ENCODE peak calls at places on chromosomes 6 and 20, in eight cellular contexts. Q is left lung; I is cardiac muscle cell; R is ovary; S is testis; F is thoracic aorta; U is naive thymus-derived CD4-positive, alpha-beta T cell; D is CD4-positive, alpha-beta memory T cell. W is an unnamed sample.

GRCh38 chr6:34914358-34914757 is 25.3 kb downstream of the ANKS1A start:
- DNase-seq in Q (no peak), I (no peak), R (no peak), S (no peak), F (no peak), U (no peak), D (no peak), W (no peak)

GRCh38 chr6:123085403-123085802 is 89.4 kb downstream of the CLVS2 start:
- DNase-seq in Q (no peak), I (no peak), R (no peak), S (no peak), F (no peak), U (no peak), D (no peak), W (no peak)

GRCh38 chr6:79084693-79085092 is 6.6 kb upstream of the PHIP start:
- DNase-seq in Q (no peak), I (no peak), R (no peak), S (no peak), F (no peak), U (no peak), D (no peak), W (no peak)

GRCh38 chr6:148508401-148509151 is 165.9 kb downstream of the SASH1 start:
- DNase-seq in Q (no peak), I (no peak), R (no peak), S (no peak), F (no peak), U (no peak), D (no peak), W (no peak)

GRCh38 chr6:143676437-143677045 is 1.2 kb upstream of the PHACTR2 start:
- DNase-seq in Q (no peak), I (no peak), R (no peak), S (no peak), F (no peak), U (no peak), D (no peak), W (no peak)

GRCh38 chr6:112785408-112785807 is 438.3 kb downstream of the RFPL4B start:
- DNase-seq in Q (no peak), I (no peak), R (no peak), S (no peak), F (no peak), U (no peak), D (no peak), W (no peak)

GRCh38 chr20:34112600-34113061 is 588 bp upstream of the EIF2S2 start:
- DNase-seq in Q (peak; percentile 38), I (peak; percentile 60), R (peak; percentile 13), S (peak; percentile 60), F (no peak), U (no peak), D (no peak), W (peak; percentile 65)

GRCh38 chr20:6515261-6515660 is 252.2 kb upstream of the BMP2 start:
- DNase-seq in Q (no peak), I (no peak), R (no peak), S (no peak), F (no peak), U (no peak), D (no peak), W (no peak)

GRCh38 chr20:62576815-62577214 is 65.5 kb upstream of the SLCO4A1 start:
- DNase-seq in Q (no peak), I (peak; percentile 78), R (no peak), S (peak; percentile 41), F (no peak), U (no peak), D (no peak), W (no peak)

GRCh38 chr6:62371840-62372239 is 85.8 kb upstream of the KHDRBS2 start:
- DNase-seq in Q (no peak), I (no peak), R (no peak), S (no peak), F (no peak), U (no peak), D (no peak), W (no peak)

GRCh38 chr6:139395891-139396299 is 21.4 kb upstream of the CITED2 start:
- DNase-seq in Q (no peak), I (peak; percentile 19), R (no peak), S (no peak), F (no peak), U (no peak), D (no peak), W (no peak)

GRCh38 chr6:113881473-113881980 is 24.4 kb downstream of the MARCKS start:
- DNase-seq in Q (no peak), I (no peak), R (no peak), S (no peak), F (no peak), U (no peak), D (no peak), W (no peak)

GRCh38 chr6:111858347-111858746 is 14.9 kb downstream of the FYN start:
- DNase-seq in Q (no peak), I (no peak), R (no peak), S (no peak), F (no peak), U (no peak), D (no peak), W (no peak)

GRCh38 chr6:107692351-107692750 is 131.8 kb downstream of the SCML4 start:
- DNase-seq in Q (no peak), I (no peak), R (no peak), S (no peak), F (no peak), U (no peak), D (no peak), W (no peak)

GRCh38 chr6:72783667-72784066 is 161.8 kb downstream of the KCNQ5 start:
- DNase-seq in Q (no peak), I (no peak), R (no peak), S (no peak), F (no peak), U (no peak), D (no peak), W (no peak)

GRCh38 chr6:139290787-139291294 is 957 bp downstream of the TXLNB start:
- DNase-seq in Q (no peak), I (peak; percentile 61), R (peak; percentile 39), S (peak; percentile 26), F (no peak), U (peak; percentile 83), D (peak; percentile 82), W (no peak)

GRCh38 chr6:29708432-29709177 is 14.6 kb upstream of the HLA-F start:
- DNase-seq in Q (no peak), I (no peak), R (no peak), S (no peak), F (no peak), U (peak; percentile 88), D (peak; percentile 93), W (no peak)

GRCh38 chr6:34460796-34461507 is 4.9 kb upstream of the PACSIN1 start:
- DNase-seq in Q (no peak), I (no peak), R (no peak), S (no peak), F (no peak), U (no peak), D (no peak), W (no peak)

GRCh38 chr6:40755749-40756452 is 168.7 kb upstream of the LRFN2 start:
- DNase-seq in Q (no peak), I (no peak), R (no peak), S (no peak), F (no peak), U (no peak), D (no peak), W (no peak)

GRCh38 chr20:48260370-48260769 is 475.1 kb upstream of the SULF2 start:
- DNase-seq in Q (no peak), I (no peak), R (no peak), S (no peak), F (no peak), U (no peak), D (no peak), W (no peak)

DNA sequence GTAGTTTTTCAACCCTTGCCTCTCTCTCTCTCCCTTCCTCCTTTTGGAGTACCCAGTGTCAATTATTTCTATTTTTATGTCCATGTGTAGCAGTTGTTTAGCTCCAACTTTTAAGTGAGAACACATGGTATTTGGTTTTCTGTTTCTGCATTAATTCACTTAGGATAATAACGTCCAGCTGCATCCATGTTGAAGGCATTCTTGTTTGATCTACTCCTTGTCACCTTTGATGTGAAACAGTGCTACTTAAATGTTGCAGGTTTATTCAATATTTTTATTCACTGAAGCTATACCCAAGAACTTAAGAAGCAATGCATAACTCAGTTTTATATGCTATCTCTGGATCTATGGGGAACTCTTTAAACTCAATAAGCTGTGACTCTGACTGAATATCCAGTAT is 465.2 kb upstream of the ADGRB3 start:
- DNase-seq in Q (no peak), I (no peak), R (no peak), S (no peak), F (no peak), U (no peak), D (no peak), W (no peak)
- H3K27ac ChIP-seq in Q (no peak overlapping the region), I (no peak overlapping the region), R (no peak overlapping the region), S (no peak overlapping the region), F (no peak overlapping the region), U (no peak overlapping the region), D (no peak overlapping the region), W (no peak overlapping the region)

DNA sequence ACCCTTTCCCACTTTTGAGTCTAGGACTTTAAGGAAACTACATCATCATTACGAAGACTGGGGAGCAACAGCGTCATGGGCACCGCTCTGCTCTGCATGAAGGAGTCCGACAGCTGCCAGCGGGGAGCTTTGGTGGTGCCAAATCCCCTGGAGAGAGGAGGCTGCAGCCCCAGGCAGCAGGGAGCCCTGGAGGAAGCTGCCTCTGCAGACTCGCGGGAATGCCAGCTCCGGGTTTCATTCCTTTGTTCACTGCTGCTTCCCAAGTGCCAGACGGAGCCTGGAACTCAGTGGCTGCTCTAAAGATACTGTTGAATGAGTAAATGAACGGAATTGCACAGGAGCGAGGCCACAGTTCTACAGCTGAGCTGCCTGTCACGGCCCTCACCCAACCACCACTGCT is 196.5 kb upstream of the THBS2 start:
- DNase-seq in Q (no peak), I (no peak), R (no peak), S (no peak), F (no peak), U (no peak), D (no peak), W (no peak)
- H3K27me3 ChIP-seq in Q (no peaks in the 10 kb centered on the region), I (no peaks in the 10 kb centered on the region), R (no peaks in the 10 kb centered on the region), S (no peaks in the 10 kb centered on the region), F (no peaks in the 10 kb centered on the region), U (no peaks in the 10 kb centered on the region), D (no peaks in the 10 kb centered on the region), W (no peaks in the 10 kb centered on the region)

DNA sequence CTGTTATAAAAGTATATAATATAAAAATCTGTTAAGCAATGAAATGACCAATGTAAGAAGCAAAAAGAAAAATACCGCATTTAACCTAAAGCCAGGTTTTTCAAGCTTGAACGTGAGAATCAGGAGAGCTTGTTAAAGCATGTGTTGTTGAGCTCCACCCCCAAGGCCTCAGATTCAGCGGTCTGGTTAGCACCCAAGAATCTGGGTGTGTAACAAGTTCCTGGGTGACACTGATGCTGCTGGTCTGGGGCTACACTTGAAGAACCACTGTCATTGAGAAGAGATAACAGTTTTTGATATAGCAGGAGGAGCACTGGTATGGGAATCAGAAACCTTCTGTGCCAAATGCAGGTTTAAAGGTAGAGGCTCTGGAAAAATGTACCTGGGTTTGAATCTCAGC is 154.0 kb downstream of the ID4 start:
- DNase-seq in Q (no peak), I (no peak), R (no peak), S (no peak), F (no peak), U (no peak), D (no peak), W (no peak)
- H3K27ac ChIP-seq in Q (no peak overlapping the region), I (no peak overlapping the region), R (no peak overlapping the region), S (no peak overlapping the region), F (no peak overlapping the region), U (no peak overlapping the region), D (no peak overlapping the region), W (no peak overlapping the region)

GRCh38 chr6:11672261-11672660 is 106.3 kb downstream of the ADTRP start:
- DNase-seq in Q (no peak), I (no peak), R (no peak), S (no peak), F (no peak), U (no peak), D (no peak), W (no peak)
- H3K27me3 ChIP-seq in Q (no peaks in the 10 kb centered on the region), I (no peaks in the 10 kb centered on the region), R (no peaks in the 10 kb centered on the region), S (no peaks in the 10 kb centered on the region), F (no peaks in the 10 kb centered on the region), U (no peaks in the 10 kb centered on the region), D (no peaks in the 10 kb centered on the region), W (no peaks in the 10 kb centered on the region)